ENCODE peak calls at places on chromosomes 11 and 22, in five cellular contexts. One of them, this sample, is unnamed.

GRCh38 chr11:72932132-72932570 is 117.9 kb downstream of the ATG16L2 start:
- DNase-seq in SK-N-SH: no peak
- DNase-seq in caudate nucleus: no peak
- DNase-seq in SJSA1: no peak
- DNase-seq in A549: no peak
- DNase-seq in this sample: no peak

GRCh38 chr11:95088946-95089619 is 563 bp upstream of the ENDOD1 start:
- DNase-seq in SK-N-SH: no peak
- DNase-seq in caudate nucleus: no peak
- DNase-seq in SJSA1: no peak
- DNase-seq in A549: peak; percentile 11
- DNase-seq in this sample: no peak

GRCh38 chr11:1126491-1126926 is 31.2 kb upstream of the MUC5AC start:
- DNase-seq in SK-N-SH: peak; percentile 8
- DNase-seq in caudate nucleus: no peak
- DNase-seq in SJSA1: no peak
- DNase-seq in A549: no peak
- DNase-seq in this sample: no peak

GRCh38 chr11:59668188-59668949 is 468 bp downstream of the PATL1 start:
- DNase-seq in SK-N-SH: no peak
- DNase-seq in caudate nucleus: no peak
- DNase-seq in SJSA1: peak; percentile 73
- DNase-seq in A549: peak; percentile 55
- DNase-seq in this sample: no peak

GRCh38 chr11:126165366-126166156 is 45.9 kb downstream of the RPUSD4 start:
- DNase-seq in SK-N-SH: no peak
- DNase-seq in caudate nucleus: no peak
- DNase-seq in SJSA1: no peak
- DNase-seq in A549: no peak
- DNase-seq in this sample: no peak

GRCh38 chr11:47572715-47573255 is 6.0 kb downstream of the KBTBD4 start:
- DNase-seq in SK-N-SH: peak; percentile 30
- DNase-seq in caudate nucleus: no peak
- DNase-seq in SJSA1: no peak
- DNase-seq in A549: no peak
- DNase-seq in this sample: no peak

GRCh38 chr11:76302707-76303395 is 78.1 kb downstream of the THAP12 start:
- DNase-seq in SK-N-SH: no peak
- DNase-seq in caudate nucleus: no peak
- DNase-seq in SJSA1: no peak
- DNase-seq in A549: no peak
- DNase-seq in this sample: no peak

GRCh38 chr11:75265851-75266531 is 25.4 kb downstream of the TPBGL start:
- DNase-seq in SK-N-SH: peak; percentile 65
- DNase-seq in caudate nucleus: no peak
- DNase-seq in SJSA1: no peak
- DNase-seq in A549: no peak
- DNase-seq in this sample: no peak

GRCh38 chr11:20112291-20113146 is 47.8 kb downstream of the DBX1 start:
- DNase-seq in SK-N-SH: peak; percentile 44
- DNase-seq in caudate nucleus: peak; percentile 57
- DNase-seq in SJSA1: peak; percentile 67
- DNase-seq in A549: peak; percentile 91
- DNase-seq in this sample: peak; percentile 36

GRCh38 chr11:2783536-2784082 is 83.8 kb upstream of the KCNQ1OT1 start:
- DNase-seq in SK-N-SH: no peak
- DNase-seq in caudate nucleus: no peak
- DNase-seq in SJSA1: no peak
- DNase-seq in A549: no peak
- DNase-seq in this sample: no peak

GRCh38 chr22:37514526-37515051 is 4.6 kb downstream of the CARD10 start:
- DNase-seq in SK-N-SH: no peak
- DNase-seq in caudate nucleus: no peak
- DNase-seq in SJSA1: no peak
- DNase-seq in A549: no peak
- DNase-seq in this sample: no peak

GRCh38 chr22:38566726-38567504 is 3.1 kb downstream of the DMC1 start:
- DNase-seq in SK-N-SH: no peak
- DNase-seq in caudate nucleus: no peak
- DNase-seq in SJSA1: no peak
- DNase-seq in A549: no peak
- DNase-seq in this sample: no peak

GRCh38 chr22:42452456-42452855 is 20.3 kb upstream of the NFAM1 start:
- DNase-seq in SK-N-SH: no peak
- DNase-seq in caudate nucleus: no peak
- DNase-seq in SJSA1: no peak
- DNase-seq in A549: no peak
- DNase-seq in this sample: no peak

GRCh38 chr11:64492561-64492960 is 98.5 kb upstream of the SLC22A12 start:
- DNase-seq in SK-N-SH: no peak
- DNase-seq in caudate nucleus: no peak
- DNase-seq in SJSA1: no peak
- DNase-seq in A549: no peak
- DNase-seq in this sample: no peak

GRCh38 chr11:70574725-70575347 is 176.5 kb downstream of the CTTN start:
- DNase-seq in SK-N-SH: no peak
- DNase-seq in caudate nucleus: no peak
- DNase-seq in SJSA1: no peak
- DNase-seq in A549: no peak
- DNase-seq in this sample: no peak

GRCh38 chr11:1879941-1880720 is 11.6 kb downstream of the PRR33 start:
- DNase-seq in SK-N-SH: peak; percentile 25
- DNase-seq in caudate nucleus: no peak
- DNase-seq in SJSA1: no peak
- DNase-seq in A549: no peak
- DNase-seq in this sample: no peak

GRCh38 chr22:42185915-42186439 is 55.4 kb upstream of the CYP2D6 start:
- DNase-seq in SK-N-SH: no peak
- DNase-seq in caudate nucleus: no peak
- DNase-seq in SJSA1: no peak
- DNase-seq in A549: no peak
- DNase-seq in this sample: no peak

GRCh38 chr11:19890308-19890707 is 177.7 kb downstream of the NAV2 start:
- DNase-seq in SK-N-SH: no peak
- DNase-seq in caudate nucleus: no peak
- DNase-seq in SJSA1: peak; percentile 35
- DNase-seq in A549: peak; percentile 8
- DNase-seq in this sample: no peak

GRCh38 chr11:69697489-69697843 is 6.4 kb downstream of the FGF19 start:
- DNase-seq in SK-N-SH: no peak
- DNase-seq in caudate nucleus: no peak
- DNase-seq in SJSA1: no peak
- DNase-seq in A549: no peak
- DNase-seq in this sample: no peak

GRCh38 chr11:94675239-94675638 is 92.9 kb upstream of the AMOTL1 start:
- DNase-seq in SK-N-SH: no peak
- DNase-seq in caudate nucleus: no peak
- DNase-seq in SJSA1: no peak
- DNase-seq in A549: no peak
- DNase-seq in this sample: no peak

GRCh38 chr11:1013628-1013935 is 22.9 kb downstream of the MUC6 start:
- DNase-seq in SK-N-SH: no peak
- DNase-seq in caudate nucleus: no peak
- DNase-seq in SJSA1: no peak
- DNase-seq in A549: no peak
- DNase-seq in this sample: no peak

GRCh38 chr11:78050964-78051831 is 12.5 kb upstream of the THRSP start:
- DNase-seq in SK-N-SH: no peak
- DNase-seq in caudate nucleus: no peak
- DNase-seq in SJSA1: peak; percentile 60
- DNase-seq in A549: no peak
- DNase-seq in this sample: no peak

GRCh38 chr11:31437742-31438435 is 68.2 kb downstream of the DNAJC24 start:
- DNase-seq in SK-N-SH: no peak
- DNase-seq in caudate nucleus: no peak
- DNase-seq in SJSA1: no peak
- DNase-seq in A549: no peak
- DNase-seq in this sample: no peak

GRCh38 chr11:62505112-62505783 is 41.4 kb downstream of the AHNAK start:
- DNase-seq in SK-N-SH: no peak
- DNase-seq in caudate nucleus: no peak
- DNase-seq in SJSA1: no peak
- DNase-seq in A549: no peak
- DNase-seq in this sample: no peak

GRCh38 chr11:69460540-69461257 is 20.8 kb upstream of the LINC01488 start:
- DNase-seq in SK-N-SH: no peak
- DNase-seq in caudate nucleus: no peak
- DNase-seq in SJSA1: no peak
- DNase-seq in A549: peak; percentile 22
- DNase-seq in this sample: no peak

GRCh38 chr11:72753341-72754148 is 1.3 kb upstream of the ARAP1 start:
- DNase-seq in SK-N-SH: no peak
- DNase-seq in caudate nucleus: no peak
- DNase-seq in SJSA1: no peak
- DNase-seq in A549: no peak
- DNase-seq in this sample: no peak

GRCh38 chr11:98455500-98456186 is 565.1 kb upstream of the CNTN5 start:
- DNase-seq in SK-N-SH: no peak
- DNase-seq in caudate nucleus: no peak
- DNase-seq in SJSA1: no peak
- DNase-seq in A549: no peak
- DNase-seq in this sample: no peak

GRCh38 chr11:1927151-1928037 is 7.9 kb downstream of the TNNT3 start:
- DNase-seq in SK-N-SH: peak; percentile 42
- DNase-seq in caudate nucleus: no peak
- DNase-seq in SJSA1: peak; percentile 89
- DNase-seq in A549: no peak
- DNase-seq in this sample: no peak

GRCh38 chr11:1339066-1339675 is 29.7 kb upstream of the TOLLIP start:
- DNase-seq in SK-N-SH: no peak
- DNase-seq in caudate nucleus: no peak
- DNase-seq in SJSA1: no peak
- DNase-seq in A549: no peak
- DNase-seq in this sample: no peak

This sample was measured in frontal cortex.